ENCODE peak calls at places on chromosome 13, in five cellular contexts. T is SJSA1, U is A549, J is left lung, C is aorta. Y is an unnamed sample. For H3K4me1, the result is how much of the 10 kb centered on the place peaks cover.

GRCh38 chr13:90594694-90595093 is 752.8 kb upstream of the MIR17HG start:
- DNase-seq in T (no peak), U (peak), J (no peak), C (no peak), Y (no peak)

GRCh38 chr13:85093808-85094207 is 705.4 kb downstream of the SLITRK6 start:
- DNase-seq in T (no peak), U (no peak), J (no peak), C (no peak), Y (no peak)

GRCh38 chr13:67296511-67296910 is 66.4 kb upstream of the PCDH9 start:
- DNase-seq in U (no peak), T (no peak), J (no peak), C (no peak), Y (no peak)

GRCh38 chr13:97280478-97280877 is 58.3 kb downstream of the MBNL2 start:
- DNase-seq in J (no peak), U (no peak), C (no peak), T (no peak), Y (no peak)

GRCh38 chr13:44243198-44243852 is 130.3 kb upstream of the SERP2 start:
- DNase-seq in T (peak), U (peak), C (no peak), J (no peak), Y (no peak)

GRCh38 chr13:62760724-62761123 is 1345.1 kb upstream of the PCDH20 start:
- DNase-seq in C (no peak), T (no peak), J (no peak), U (no peak), Y (no peak)

GRCh38 chr13:70960841-70961443 is 852.7 kb upstream of the KLHL1 start:
- DNase-seq in C (no peak), T (no peak), J (no peak), U (peak), Y (no peak)

GRCh38 chr13:98507060-98507797 is 69.7 kb downstream of the STK24 start:
- DNase-seq in J (no peak), U (peak), T (peak), C (peak), Y (no peak)

GRCh38 chr13:37561031-37561430 is 37.5 kb downstream of the POSTN start:
- DNase-seq in J (no peak), C (no peak), U (no peak), T (no peak), Y (no peak)

GRCh38 chr13:97142452-97142851 is 79.7 kb upstream of the MBNL2 start:
- DNase-seq in T (peak), J (no peak), U (peak), C (no peak), Y (peak)

GRCh38 chr13:32211788-32212187 is 103.4 kb downstream of the ZAR1L start:
- DNase-seq in J (no peak), U (no peak), T (no peak), C (no peak), Y (no peak)

GRCh38 chr13:93652942-93653341 is 426.3 kb downstream of the GPC6 start:
- DNase-seq in J (no peak), C (no peak), U (no peak), T (no peak), Y (no peak)

GRCh38 chr13:82681535-82681934 is 1200.7 kb downstream of the SLITRK1 start:
- DNase-seq in J (no peak), T (no peak), C (no peak), U (no peak), Y (no peak)

GRCh38 chr13:32443111-32443510 is 15.2 kb upstream of the N4BP2L1 start:
- DNase-seq in T (no peak), U (peak), C (no peak), J (no peak), Y (no peak)

GRCh38 chr13:50636007-50636704 is 207.3 kb downstream of the DLEU7 start:
- DNase-seq in J (no peak), C (no peak), U (no peak), T (no peak), Y (no peak)

GRCh38 chr13:50631041-50631440 is 212.5 kb downstream of the DLEU7 start:
- DNase-seq in J (no peak), U (no peak), T (no peak), C (no peak), Y (no peak)

GRCh38 chr13:50634339-50634738 is 209.2 kb downstream of the DLEU7 start:
- DNase-seq in U (no peak), T (no peak), C (no peak), J (no peak), Y (no peak)

DNA sequence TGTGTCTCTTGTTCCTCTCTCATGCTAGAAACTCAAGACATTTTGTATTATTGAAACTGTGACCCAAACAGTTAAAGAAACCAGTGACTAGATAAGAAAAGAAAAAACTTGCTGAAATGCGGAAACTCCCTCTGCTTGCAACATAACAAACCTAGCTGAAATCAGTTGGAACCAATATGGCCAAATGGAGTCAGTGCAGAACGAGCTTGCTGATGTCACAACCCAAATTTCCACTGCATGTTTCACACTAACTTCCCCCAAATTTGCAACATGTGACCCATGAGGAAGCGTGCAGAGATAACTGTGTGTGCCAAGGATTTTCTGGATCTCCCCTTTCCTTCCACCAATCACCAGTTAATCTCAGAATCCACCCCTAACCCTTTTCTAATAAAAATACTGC is 208.0 kb downstream of the DLEU7 start:
- DNase-seq in T (no peak), C (no peak), U (no peak), J (no peak), Y (no peak)
- H3K4me3 ChIP-seq in T (no peak), C (no peak), U (no peak), J (no peak), Y (no peak)

GRCh38 chr13:110524484-110525254 is 36.9 kb downstream of the RAB20 start:
- DNase-seq in U (no peak), C (no peak), T (no peak), J (peak), Y (peak)
- H3K4me1 ChIP-seq in U (under half), C (under half), T (under half), J (half or more), Y (under half)

DNA sequence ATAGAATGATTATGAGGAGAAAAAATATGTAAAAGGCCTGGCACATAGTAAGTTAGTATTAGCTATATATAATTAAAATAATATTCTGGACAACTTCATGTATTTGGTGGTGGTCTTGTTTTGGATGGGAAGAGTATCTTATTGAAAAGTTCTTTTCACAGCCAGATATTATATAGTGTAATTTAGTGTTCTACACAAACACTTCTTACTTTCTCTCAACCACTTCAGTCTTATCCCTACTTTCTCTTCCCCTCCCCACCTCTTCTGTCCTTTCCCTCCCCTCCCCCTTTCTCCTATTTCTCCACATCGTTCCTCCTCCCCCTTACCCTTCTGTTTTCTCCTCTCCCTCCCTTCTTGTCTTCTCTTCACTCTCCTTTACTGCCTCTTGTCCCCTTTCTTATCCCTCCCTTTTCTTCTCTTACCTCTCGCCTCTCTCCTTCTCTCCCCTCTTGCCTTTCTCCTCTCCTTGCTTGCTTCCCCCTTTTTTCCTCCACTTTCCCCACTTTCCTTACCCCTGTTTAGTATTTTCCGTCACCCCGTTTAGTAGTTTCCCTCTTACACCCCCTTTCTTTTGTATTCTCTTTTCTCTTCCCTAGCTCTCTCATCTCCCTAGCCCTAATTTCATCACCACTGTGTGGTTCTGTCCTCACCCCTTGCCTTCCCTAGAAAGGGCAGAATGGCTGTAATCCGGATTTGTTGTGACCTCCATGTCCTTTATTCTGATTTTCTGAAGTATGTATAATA is 107.2 kb upstream of the MLNR start:
- DNase-seq in J (no peak), C (no peak), U (no peak), T (no peak), Y (no peak)
- H3K4me3 ChIP-seq in J (no peak), C (no peak), U (no peak), T (no peak), Y (no peak)

GRCh38 chr13:30735025-30735967 is at the start of gene ALOX5AP:
- DNase-seq in T (no peak), C (no peak), J (no peak), U (no peak), Y (no peak)

GRCh38 chr13:30737511-30738342 is 2.4 kb downstream of the ALOX5AP start:
- DNase-seq in C (no peak), J (no peak), U (no peak), T (no peak), Y (no peak)

GRCh38 chr13:30738526-30738925 is 3.2 kb downstream of the ALOX5AP start:
- DNase-seq in J (no peak), T (no peak), U (no peak), C (no peak), Y (no peak)

GRCh38 chr13:30736461-30736860 is 1.1 kb downstream of the ALOX5AP start:
- DNase-seq in T (no peak), U (no peak), J (no peak), C (no peak), Y (no peak)

GRCh38 chr13:30736921-30737320 is 1.6 kb downstream of the ALOX5AP start:
- DNase-seq in J (no peak), T (no peak), U (no peak), C (no peak), Y (no peak)
- H3K4me1 ChIP-seq in J (half or more), T (under half), U (under half), C (under half), Y (under half)

GRCh38 chr13:78102121-78102677 is 183.6 kb upstream of the EDNRB start:
- DNase-seq in U (peak), T (no peak), J (no peak), C (no peak), Y (no peak)
- H3K4me3 ChIP-seq in U (no peak), T (no peak), J (no peak), C (no peak), Y (no peak)

GRCh38 chr13:40981361-40981760 is 37.8 kb downstream of the ELF1 start:
- DNase-seq in C (no peak), U (no peak), T (no peak), J (no peak), Y (no peak)

GRCh38 chr13:40982772-40983171 is 36.3 kb downstream of the ELF1 start:
- DNase-seq in T (no peak), U (no peak), C (no peak), J (no peak), Y (no peak)

GRCh38 chr13:40980466-40980865 is 38.6 kb downstream of the ELF1 start:
- DNase-seq in T (no peak), C (no peak), J (no peak), U (no peak), Y (no peak)

GRCh38 chr13:40981949-40982348 is 37.2 kb downstream of the ELF1 start:
- DNase-seq in U (no peak), C (no peak), J (no peak), T (no peak), Y (no peak)

GRCh38 chr13:40979232-40979631 is 39.9 kb downstream of the ELF1 start:
- DNase-seq in U (no peak), T (no peak), C (no peak), J (no peak), Y (no peak)
- H3K4me1 ChIP-seq in U (under half), T (under half), C (under half), J (half or more), Y (under half)

GRCh38 chr13:83881917-83882625 is at the start of gene SLITRK1:
- DNase-seq in J (peak), T (no peak), C (peak), U (peak), Y (no peak)
- H3K4me3 ChIP-seq in J (no peak), T (no peak), C (no peak), U (peak), Y (no peak)

GRCh38 chr13:110302986-110303385 is 4.0 kb downstream of the COL4A1 start:
- DNase-seq in C (no peak), U (no peak), J (no peak), T (peak), Y (no peak)

GRCh38 chr13:110301606-110302131 is 5.3 kb downstream of the COL4A1 start:
- DNase-seq in T (peak), J (no peak), C (no peak), U (no peak), Y (no peak)

GRCh38 chr13:110302154-110302553 is 4.8 kb downstream of the COL4A1 start:
- DNase-seq in U (no peak), T (peak), J (no peak), C (no peak), Y (no peak)

GRCh38 chr13:110300090-110300815 is 6.7 kb downstream of the COL4A1 start:
- DNase-seq in C (no peak), U (no peak), J (no peak), T (peak), Y (no peak)

GRCh38 chr13:110301083-110301482 is 5.9 kb downstream of the COL4A1 start:
- DNase-seq in J (no peak), T (no peak), U (no peak), C (no peak), Y (no peak)
- H3K4me1 ChIP-seq in J (under half), T (half or more), U (under half), C (under half), Y (under half)

GRCh38 chr13:54357284-54357933 is 1328.8 kb downstream of the OLFM4 start:
- DNase-seq in C (no peak), T (no peak), U (no peak), J (no peak), Y (no peak)
- H3K4me3 ChIP-seq in C (no peak), T (no peak), U (no peak), J (no peak), Y (no peak)

GRCh38 chr13:21037656-21038055 is 23.7 kb downstream of the LATS2 start:
- DNase-seq in J (no peak), T (no peak), U (no peak), C (no peak), Y (no peak)
- H3K4me1 ChIP-seq in J (half or more), T (under half), U (under half), C (under half), Y (under half)

Y was measured in right lobe of liver.